ENCODE peak calls at places on chromosomes 1 and 21, in ten cellular contexts. I is neural progenitor cell, E is cardiac muscle cell, B is fibroblast of the aortic adventitia, O is heart right ventricle, H is fibroblast of lung, U is AG09309, N is K562, Z is fibroblast of villous mesenchyme, F is left ventricle myocardium inferior. V is an unnamed sample.

GRCh38 chr1:200885564-200886402 is 8.9 kb upstream of the INAVA start:
- DNase-seq in B (no peak), F (no peak), N (no peak), Z (no peak), H (no peak), I (no peak), U (no peak), E (no peak), O (no peak), V (no peak)

GRCh38 chr1:30984991-30985503 is 76.5 kb upstream of the SDC3 start:
- DNase-seq in U (no peak), O (no peak), B (no peak), H (no peak), N (no peak), Z (no peak), I (no peak), F (no peak), E (no peak), V (no peak)

GRCh38 chr1:147654511-147654910 is 15.8 kb downstream of the ACP6 start:
- DNase-seq in Z (no peak), B (no peak), U (no peak), H (no peak), N (no peak), O (no peak), I (no peak), E (no peak), F (no peak), V (no peak)

GRCh38 chr1:160794396-160794795 is 1.6 kb upstream of the LY9 start:
- DNase-seq in N (no peak), U (no peak), Z (no peak), O (no peak), E (no peak), F (no peak), I (no peak), B (no peak), H (no peak), V (no peak)

GRCh38 chr1:166069390-166069789 is 97.4 kb downstream of the FAM78B start:
- DNase-seq in N (peak), Z (peak), E (no peak), H (no peak), F (no peak), U (no peak), O (no peak), I (peak), B (peak), V (peak)

GRCh38 chr1:10211805-10212405 is 1.5 kb downstream of the KIF1B start:
- DNase-seq in I (no peak), N (no peak), E (no peak), U (no peak), B (no peak), H (no peak), Z (no peak), O (no peak), F (no peak), V (no peak)

GRCh38 chr21:41868062-41868710 is 11.0 kb downstream of the PRDM15 start:
- DNase-seq in Z (peak), N (no peak), O (no peak), I (no peak), E (no peak), U (no peak), B (no peak), H (no peak), F (no peak), V (peak)

GRCh38 chr1:51316764-51317120 is 13.6 kb downstream of the TTC39A start:
- DNase-seq in B (no peak), U (no peak), H (no peak), N (no peak), E (no peak), Z (no peak), F (no peak), I (no peak), O (no peak), V (no peak)

GRCh38 chr21:46459356-46460112 is 843 bp downstream of the DIP2A start:
- DNase-seq in Z (peak), N (peak), I (peak), O (peak), E (peak), H (peak), B (peak), F (peak), U (no peak), V (peak)

GRCh38 chr1:167401260-167401873 is 117.0 kb downstream of the CD247 start:
- DNase-seq in E (peak), F (no peak), Z (peak), B (peak), U (no peak), N (peak), I (peak), O (peak), H (peak), V (peak)

GRCh38 chr1:172777767-172778166 is 118.9 kb downstream of the FASLG start:
- DNase-seq in N (no peak), O (no peak), U (no peak), E (no peak), F (no peak), H (no peak), Z (no peak), I (peak), B (no peak), V (no peak)

GRCh38 chr1:153944005-153944821 is 2.3 kb downstream of the DENND4B start:
- DNase-seq in H (no peak), Z (no peak), I (no peak), O (no peak), B (no peak), U (no peak), E (no peak), F (no peak), N (peak), V (no peak)

GRCh38 chr1:245751111-245751510 is 596.3 kb downstream of the KIF26B start:
- DNase-seq in N (no peak), E (peak), U (peak), I (no peak), O (no peak), B (peak), Z (peak), H (peak), F (no peak), V (peak)

GRCh38 chr1:179825798-179826460 is 51.7 kb downstream of the TOR1AIP2 start:
- DNase-seq in O (no peak), F (no peak), H (no peak), B (no peak), N (no peak), Z (no peak), U (no peak), E (no peak), I (no peak), V (no peak)

GRCh38 chr1:89802841-89803240 is 18.0 kb upstream of the LRRC8D start:
- DNase-seq in F (no peak), N (no peak), H (no peak), Z (no peak), B (no peak), E (no peak), U (no peak), I (no peak), O (no peak), V (no peak)

GRCh38 chr1:87111659-87112339 is 197.4 kb downstream of the HS2ST1 start:
- DNase-seq in H (no peak), B (peak), E (no peak), I (no peak), N (no peak), F (no peak), U (no peak), Z (no peak), O (no peak), V (no peak)

GRCh38 chr1:211327341-211327921 is 798 bp downstream of the TRAF5 start:
- DNase-seq in B (peak), F (no peak), H (peak), U (no peak), E (peak), Z (peak), I (peak), O (no peak), N (no peak), V (peak)

GRCh38 chr1:96882096-96882495 is 160.5 kb downstream of the PTBP2 start:
- DNase-seq in N (no peak), Z (no peak), H (no peak), U (no peak), E (peak), B (peak), I (no peak), F (no peak), O (no peak), V (no peak)

GRCh38 chr1:17229379-17229778 is 19.5 kb upstream of the PADI3 start:
- DNase-seq in H (no peak), O (no peak), E (no peak), F (no peak), N (no peak), U (no peak), I (no peak), B (no peak), Z (no peak), V (no peak)

GRCh38 chr1:182704677-182705076 is 20.3 kb upstream of the RGS8 start:
- DNase-seq in F (no peak), O (no peak), H (no peak), Z (no peak), U (no peak), E (no peak), B (no peak), N (no peak), I (no peak), V (no peak)

GRCh38 chr1:67939176-67939751 is 106.0 kb upstream of the GNG12 start:
- DNase-seq in I (no peak), U (no peak), B (no peak), Z (no peak), F (no peak), O (no peak), H (no peak), N (no peak), E (no peak), V (no peak)

GRCh38 chr21:42970946-42971653 is 3.3 kb upstream of the PKNOX1 start:
- DNase-seq in I (no peak), F (no peak), E (no peak), Z (no peak), O (no peak), B (no peak), N (no peak), U (no peak), H (no peak), V (no peak)

GRCh38 chr1:7113136-7113535 is 327.9 kb downstream of the CAMTA1 start:
- DNase-seq in H (no peak), B (no peak), N (no peak), F (no peak), Z (no peak), U (no peak), E (no peak), O (no peak), I (no peak), V (no peak)

GRCh38 chr1:184792450-184792969 is 37.9 kb upstream of the EDEM3 start:
- DNase-seq in O (peak), N (no peak), H (peak), B (peak), Z (peak), F (peak), E (peak), I (no peak), U (peak), V (peak)

GRCh38 chr1:181630838-181631237 is 147.5 kb downstream of the CACNA1E start:
- DNase-seq in I (no peak), O (no peak), F (no peak), N (no peak), Z (no peak), H (no peak), B (no peak), E (no peak), U (no peak), V (no peak)

GRCh38 chr1:245383396-245384330 is 228.9 kb downstream of the KIF26B start:
- DNase-seq in U (no peak), Z (no peak), H (no peak), N (no peak), E (no peak), O (no peak), B (no peak), I (no peak), F (no peak), V (no peak)

GRCh38 chr1:164794310-164794709 is 235.3 kb downstream of the PBX1 start:
- DNase-seq in H (peak), Z (peak), E (peak), F (no peak), O (no peak), I (no peak), N (no peak), B (peak), U (peak), V (peak)

GRCh38 chr1:2258996-2259395 is 30.9 kb downstream of the SKI start:
- DNase-seq in I (no peak), E (no peak), U (no peak), N (no peak), F (no peak), H (no peak), B (no peak), Z (no peak), O (no peak), V (no peak)

GRCh38 chr21:40631201-40631600 is 215.8 kb downstream of the DSCAM start:
- DNase-seq in B (no peak), O (no peak), I (no peak), Z (no peak), U (no peak), H (no peak), E (no peak), N (no peak), F (no peak), V (no peak)

GRCh38 chr1:157117527-157118057 is 18.0 kb upstream of the ETV3L start:
- DNase-seq in U (no peak), O (no peak), N (no peak), F (no peak), H (no peak), E (no peak), B (no peak), Z (no peak), I (no peak), V (no peak)

GRCh38 chr1:232369451-232369850 is 260.5 kb downstream of the SIPA1L2 start:
- DNase-seq in O (no peak), Z (peak), U (no peak), E (no peak), H (no peak), I (no peak), F (no peak), B (no peak), N (no peak), V (no peak)

GRCh38 chr1:234558186-234558836 is 51.7 kb downstream of the IRF2BP2 start:
- DNase-seq in B (no peak), N (peak), U (no peak), I (no peak), H (no peak), O (no peak), F (no peak), Z (peak), E (peak), V (no peak)

GRCh38 chr1:201222125-201222524 is 31.5 kb downstream of the IGFN1 start:
- DNase-seq in N (no peak), H (no peak), Z (no peak), F (no peak), U (no peak), B (no peak), E (no peak), I (no peak), O (no peak), V (no peak)

GRCh38 chr1:153985984-153986761 is at the start of gene RAB13:
- DNase-seq in N (peak), B (peak), Z (peak), I (peak), U (peak), F (peak), O (peak), H (peak), E (peak), V (peak)

GRCh38 chr1:206792939-206793607 is 20.8 kb upstream of the IL10 start:
- DNase-seq in Z (no peak), U (no peak), F (no peak), H (peak), E (no peak), O (no peak), I (no peak), B (no peak), N (no peak), V (peak)

GRCh38 chr1:15617173-15617873 is at the start of gene DDI2:
- DNase-seq in B (peak), H (peak), I (peak), E (peak), N (peak), O (peak), F (peak), Z (peak), U (peak), V (peak)

GRCh38 chr21:43973634-43973955 is 38.5 kb upstream of the TRAPPC10 start:
- DNase-seq in O (no peak), F (no peak), N (no peak), B (no peak), H (no peak), Z (no peak), I (no peak), U (no peak), E (no peak), V (no peak)
- H3K4me3 ChIP-seq in O (no peak), F (no peak), N (no peak), B (no peak), H (no peak), Z (no peak), I (no peak), U (no peak), E (no peak), V (no peak)

GRCh38 chr1:202498542-202498941 is 150.0 kb downstream of the PPP1R12B start:
- DNase-seq in H (no peak), B (no peak), E (no peak), O (no peak), Z (no peak), N (no peak), F (no peak), U (no peak), I (no peak), V (no peak)

GRCh38 chr1:202505356-202505755 is 156.9 kb downstream of the PPP1R12B start:
- DNase-seq in U (peak), B (peak), F (no peak), H (peak), O (no peak), N (no peak), Z (peak), I (peak), E (peak), V (peak)

DNA sequence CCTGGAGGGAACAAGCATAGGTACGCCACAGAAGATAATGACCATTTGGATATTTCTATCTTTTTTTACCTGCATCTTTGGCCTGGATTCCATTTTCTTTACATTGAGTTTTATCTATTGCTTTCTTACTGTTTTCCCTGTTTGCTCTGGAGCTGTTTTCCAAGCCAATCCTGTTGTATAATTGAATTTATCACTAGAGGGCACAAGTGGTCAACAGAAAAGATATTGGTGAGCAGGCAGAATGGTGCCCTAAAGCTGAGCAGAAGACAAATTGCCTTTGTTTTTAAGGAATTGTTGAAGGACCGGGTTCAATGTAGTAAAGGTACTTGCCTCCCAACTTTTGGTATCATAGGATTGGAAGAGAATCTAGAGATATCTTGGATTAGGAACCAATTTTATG is 152.8 kb downstream of the PPP1R12B start:
- DNase-seq in O (no peak), N (peak), I (peak), B (peak), Z (peak), U (no peak), F (no peak), E (peak), H (peak), V (peak)
- TF ChIP-seq CTCF in O (peak), N (peak), I (peak), B (peak), Z (peak), U (peak), F (peak), E (peak), H (peak), V (peak)

DNA sequence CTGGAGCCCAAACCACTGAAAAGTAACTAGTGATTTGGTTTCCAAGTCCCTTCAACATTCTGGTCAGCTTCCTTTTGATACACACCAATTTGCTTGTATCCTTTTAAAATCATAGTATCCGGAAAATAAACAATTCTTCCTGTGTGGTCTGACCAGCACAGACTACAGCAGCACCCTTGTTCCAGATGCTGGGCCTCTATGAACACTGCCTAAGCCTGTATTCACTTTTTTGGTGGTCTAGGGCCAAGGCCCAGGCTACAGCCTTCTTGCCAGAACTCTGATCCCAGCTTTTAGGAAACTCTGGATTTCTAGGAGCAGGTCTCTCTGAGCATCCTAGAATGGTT is 804 bp upstream of the DDAH1 start:
- DNase-seq in Z (peak), B (peak), I (no peak), H (peak), O (no peak), U (no peak), F (no peak), N (no peak), E (no peak), V (peak)
- H3K4me3 ChIP-seq in Z (peak), B (peak), I (peak), H (peak), O (no peak), U (peak), F (peak), N (no peak), E (no peak), V (peak)

DNA sequence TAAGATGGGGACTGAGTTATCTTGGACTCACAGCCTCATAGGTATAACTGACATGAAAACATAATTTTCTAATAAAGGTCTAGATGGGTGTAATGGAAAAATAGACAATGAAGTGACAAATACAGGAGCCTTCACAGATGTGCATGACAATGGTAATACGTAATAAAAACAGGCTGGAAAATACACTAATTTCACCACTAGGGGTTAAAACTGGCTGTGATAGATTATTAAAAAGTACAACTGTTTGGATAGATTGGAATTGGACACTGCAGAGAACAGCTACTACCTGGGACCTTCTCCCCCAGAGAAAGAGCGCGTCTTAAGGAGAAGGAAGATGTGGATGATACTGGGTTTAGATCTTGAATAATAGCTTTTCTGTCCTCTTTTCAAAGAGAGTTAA is 9.8 kb downstream of the KAZN start:
- DNase-seq in N (peak), U (no peak), B (no peak), E (no peak), H (no peak), I (no peak), O (no peak), F (no peak), Z (no peak), V (no peak)
- TF ChIP-seq CTCF in N (peak), U (no peak), B (no peak), E (no peak), H (no peak), I (peak), O (no peak), F (no peak), Z (no peak), V (no peak)

GRCh38 chr1:236687273-236687672 is 974 bp downstream of the ACTN2 start:
- DNase-seq in F (no peak), I (peak), E (no peak), B (no peak), N (no peak), Z (no peak), O (peak), H (no peak), U (no peak), V (no peak)
- H3K4me3 ChIP-seq in F (peak), I (peak), E (peak), B (no peak), N (no peak), Z (no peak), O (peak), H (no peak), U (no peak), V (no peak)

GRCh38 chr1:222234351-222234750 is 313.6 kb downstream of the HHIPL2 start:
- DNase-seq in H (no peak), O (no peak), E (no peak), U (no peak), F (no peak), N (no peak), B (no peak), I (no peak), Z (no peak), V (no peak)
- TF ChIP-seq CTCF in H (no peak), O (no peak), E (no peak), U (no peak), F (no peak), N (no peak), B (no peak), I (no peak), Z (no peak), V (no peak)

GRCh38 chr1:228141871-228142615 is 2.0 kb downstream of the GUK1 start:
- DNase-seq in F (no peak), Z (no peak), O (no peak), E (no peak), H (no peak), N (no peak), B (no peak), U (no peak), I (no peak), V (no peak)
- H3K4me3 ChIP-seq in F (peak), Z (peak), O (peak), E (no peak), H (peak), N (peak), B (peak), U (peak), I (no peak), V (peak)